ENCODE peak calls at places on chromosomes 16 and 17, in six cellular contexts. I is A673, A is GM12878, L is RWPE1, N is thoracic aorta, M is GM13977. D is an unnamed sample.

GRCh38 chr16:87926246-87927194 is 9.8 kb downstream of the CA5A start:
- DNase-seq in I (no peak), A (no peak), L (no peak), N (no peak), M (peak), D (no peak)

GRCh38 chr17:2214047-2214717 is 89.4 kb downstream of the SMG6 start:
- DNase-seq in I (no peak), A (no peak), L (peak), N (peak), M (no peak), D (peak)

GRCh38 chr17:382644-383533 is 30.3 kb upstream of the RPH3AL start:
- DNase-seq in I (peak), A (no peak), L (no peak), N (no peak), M (no peak), D (peak)

GRCh38 chr17:48604770-48605329 is at the start of gene HOXB6:
- DNase-seq in I (peak), A (no peak), L (no peak), N (no peak), M (no peak), D (peak)

GRCh38 chr16:2365895-2366294 is 25.4 kb upstream of the ABCA3 start:
- DNase-seq in I (no peak), A (no peak), L (no peak), N (no peak), M (no peak), D (peak)

GRCh38 chr17:68707032-68707431 is 105.9 kb upstream of the FAM20A start:
- DNase-seq in I (no peak), A (no peak), L (no peak), N (no peak), M (no peak), D (peak)

GRCh38 chr17:59329558-59330313 is 1.7 kb upstream of the YPEL2 start:
- DNase-seq in I (peak), A (peak), L (peak), N (no peak), M (peak), D (peak)

GRCh38 chr17:31131299-31131698 is 36.5 kb downstream of the NF1 start:
- DNase-seq in I (no peak), A (no peak), L (no peak), N (no peak), M (no peak), D (no peak)

GRCh38 chr16:87382023-87382785 is 1.4 kb downstream of the FBXO31 start:
- DNase-seq in I (no peak), A (no peak), L (no peak), N (no peak), M (no peak), D (no peak)

GRCh38 chr17:76003915-76004314 is 3.3 kb downstream of the CDK3 start:
- DNase-seq in I (no peak), A (no peak), L (no peak), N (no peak), M (no peak), D (no peak)

GRCh38 chr17:75998327-75998795 is 2.3 kb upstream of the CDK3 start:
- DNase-seq in I (no peak), A (no peak), L (no peak), N (no peak), M (peak), D (no peak)

GRCh38 chr17:76002100-76002499 is 1.4 kb downstream of the CDK3 start:
- DNase-seq in I (no peak), A (no peak), L (no peak), N (no peak), M (no peak), D (no peak)

GRCh38 chr17:76000016-76000754 is 470 bp upstream of the CDK3 start:
- DNase-seq in I (peak), A (no peak), L (no peak), N (no peak), M (peak), D (no peak)

GRCh38 chr17:76000755-76001521 is at the start of gene CDK3:
- DNase-seq in I (no peak), A (no peak), L (no peak), N (no peak), M (peak), D (no peak)
- TF ChIP-seq CTCF in I (peak), A (no peak), L (peak), N (no peak), M (no peak), D (no peak)

GRCh38 chr17:30095507-30096244 is 20.9 kb upstream of the NSRP1 start:
- DNase-seq in I (peak), A (peak), L (peak), N (no peak), M (peak), D (peak)
- TF ChIP-seq CTCF in I (peak), A (peak), L (peak), N (peak), M (peak), D (peak)

DNA sequence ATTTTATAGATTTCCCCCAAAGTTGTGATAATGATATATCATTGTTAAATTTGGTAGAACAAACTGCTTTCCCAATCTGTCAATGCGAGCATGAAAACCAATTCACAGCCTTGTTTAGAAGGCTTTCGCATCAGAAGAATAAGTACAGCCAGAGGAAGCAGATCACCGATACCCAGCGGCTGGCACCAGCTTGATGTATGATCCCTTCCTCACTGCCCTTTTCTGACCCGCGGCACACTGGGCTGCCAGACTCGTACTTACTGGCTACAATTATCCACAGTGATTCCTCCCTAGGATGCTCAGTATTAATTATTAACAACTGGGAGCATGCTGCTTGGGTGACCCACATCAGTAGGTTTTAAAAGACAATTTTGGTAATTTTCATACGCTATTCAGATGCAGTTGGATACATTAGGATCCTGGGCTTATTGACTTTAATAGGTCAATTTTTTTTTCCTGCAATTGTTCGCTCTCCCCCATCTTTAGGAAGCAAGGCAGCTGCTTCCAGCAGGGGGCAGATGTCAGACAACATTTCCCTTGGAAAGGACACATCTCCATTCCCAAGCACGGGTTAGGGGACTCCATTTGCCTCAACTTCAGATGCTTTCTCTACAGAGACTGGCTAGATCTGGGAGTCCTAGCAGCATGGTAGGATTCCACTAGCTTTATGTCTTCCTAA is 582.7 kb upstream of the PSMD7 start:
- DNase-seq in I (peak), A (no peak), L (no peak), N (no peak), M (no peak), D (peak)
- TF ChIP-seq CTCF in I (peak), A (no peak), L (peak), N (peak), M (peak), D (peak)

DNA sequence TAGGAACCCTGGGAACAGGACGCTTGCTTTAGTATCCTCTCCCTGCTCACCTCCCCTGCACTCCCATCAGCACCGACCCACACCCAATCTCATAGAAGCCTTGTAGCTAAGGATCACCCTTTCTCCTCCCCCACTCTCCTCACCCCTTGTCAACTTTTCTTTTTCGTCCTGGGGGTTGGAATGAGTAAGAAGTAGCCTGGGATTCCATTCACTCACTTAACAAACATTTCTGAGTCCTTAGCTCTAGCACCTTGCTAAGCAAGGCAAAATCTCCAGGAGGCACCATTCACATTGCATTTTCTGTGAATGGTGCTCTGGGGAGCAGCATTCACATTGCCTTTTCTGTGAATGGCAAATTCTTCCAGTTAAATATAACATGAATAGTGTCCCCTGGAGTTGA is 1.1 kb upstream of the PGAP3 start:
- DNase-seq in I (no peak), A (no peak), L (no peak), N (no peak), M (no peak), D (no peak)
- TF ChIP-seq CTCF in I (no peak), A (no peak), L (no peak), N (no peak), M (no peak), D (no peak)

GRCh38 chr16:52863000-52863399 is 189.7 kb downstream of the CHD9NB start:
- DNase-seq in I (no peak), A (no peak), L (no peak), N (no peak), M (no peak), D (no peak)

GRCh38 chr16:52861614-52862022 is 191.1 kb downstream of the CHD9NB start:
- DNase-seq in I (peak), A (no peak), L (peak), N (no peak), M (no peak), D (no peak)
- TF ChIP-seq CTCF in I (peak), A (no peak), L (no peak), N (no peak), M (no peak), D (no peak)

GRCh38 chr16:85492617-85492957 is 120.5 kb upstream of the GSE1 start:
- DNase-seq in I (no peak), A (no peak), L (no peak), N (no peak), M (no peak), D (no peak)

GRCh38 chr16:85488414-85488813 is 124.7 kb upstream of the GSE1 start:
- DNase-seq in I (no peak), A (no peak), L (no peak), N (no peak), M (no peak), D (no peak)

GRCh38 chr16:85491798-85492616 is 121.1 kb upstream of the GSE1 start:
- DNase-seq in I (no peak), A (no peak), L (peak), N (peak), M (no peak), D (peak)

GRCh38 chr16:85490407-85490806 is 122.7 kb upstream of the GSE1 start:
- DNase-seq in I (no peak), A (no peak), L (no peak), N (no peak), M (no peak), D (no peak)

GRCh38 chr16:85490971-85491771 is 122.0 kb upstream of the GSE1 start:
- DNase-seq in I (no peak), A (no peak), L (no peak), N (no peak), M (peak), D (no peak)
- TF ChIP-seq CTCF in I (peak), A (peak), L (peak), N (no peak), M (peak), D (peak)

DNA sequence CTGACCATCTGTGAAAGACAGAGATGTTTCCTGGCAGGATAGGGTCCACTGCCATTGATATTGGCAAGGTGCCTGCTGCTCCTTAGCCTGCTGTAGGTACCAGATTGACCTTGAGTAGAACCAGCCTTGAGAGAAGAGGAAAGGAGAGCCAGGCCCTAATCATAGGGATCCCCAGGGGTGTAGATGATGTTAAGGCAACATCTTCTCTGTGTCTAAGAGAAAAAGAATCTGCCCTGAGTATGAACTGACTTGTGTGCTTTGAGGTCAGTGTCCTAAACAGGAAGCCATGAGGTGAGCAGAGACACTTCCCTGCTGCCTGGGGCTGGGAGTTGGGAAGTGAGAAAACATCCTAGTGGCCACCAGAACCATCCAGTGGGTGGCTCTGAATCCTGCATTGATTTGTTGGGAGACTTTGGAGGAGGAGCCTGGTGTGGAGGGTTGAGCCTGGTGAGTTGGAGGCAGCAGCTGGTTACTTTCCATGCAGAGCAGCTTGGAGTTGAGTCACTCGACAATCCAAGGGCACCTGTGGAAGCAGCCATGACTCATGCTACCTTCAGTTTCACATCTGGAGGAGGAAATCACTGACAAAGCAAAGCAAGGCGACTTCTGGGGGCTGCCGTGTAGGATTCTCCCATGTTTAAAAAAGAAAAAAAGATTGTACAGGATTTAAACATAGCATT is 47.8 kb downstream of the BMERB1 start:
- DNase-seq in I (peak), A (no peak), L (peak), N (no peak), M (no peak), D (peak)
- TF ChIP-seq CTCF in I (no peak), A (no peak), L (no peak), N (no peak), M (no peak), D (peak)

DNA sequence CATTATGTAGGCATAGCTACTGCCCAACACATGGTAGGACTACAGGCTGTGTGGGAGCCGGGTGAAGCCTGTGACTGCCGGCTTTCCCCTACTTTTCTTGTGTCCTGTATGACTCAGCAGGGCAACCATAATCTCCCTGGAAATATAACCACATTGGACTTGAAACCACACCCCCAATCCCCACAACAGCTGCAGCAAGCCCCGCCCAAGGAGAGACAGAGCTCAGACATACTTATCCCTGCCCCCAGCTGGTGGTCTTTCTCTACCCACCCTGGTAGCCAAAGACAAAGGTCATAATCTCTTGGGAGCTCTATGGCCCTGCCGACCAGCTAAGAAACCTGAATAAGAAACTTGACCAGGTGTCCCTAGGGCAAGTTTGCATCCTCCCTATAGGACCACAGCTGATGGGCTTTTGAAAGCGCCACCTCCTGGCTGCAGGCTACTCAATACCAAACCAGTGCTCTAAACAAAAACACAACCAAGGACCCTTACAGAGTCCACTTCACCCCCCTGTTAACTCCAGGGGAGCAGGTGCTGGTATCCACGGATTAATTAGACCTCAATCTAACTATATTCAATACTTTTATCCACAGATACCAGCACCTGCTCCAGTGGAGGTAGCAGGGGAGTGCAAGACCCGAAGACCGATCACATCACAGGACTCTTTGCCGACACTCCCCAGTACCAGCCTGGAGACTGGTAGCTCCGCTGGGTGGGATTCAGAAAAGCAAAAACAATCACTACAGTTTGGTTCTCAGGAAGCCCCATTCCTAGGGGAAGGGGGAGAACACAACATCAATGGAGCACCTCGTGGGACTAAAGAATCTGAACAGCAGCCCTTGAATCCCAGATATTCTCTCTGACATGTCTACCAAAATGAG is 91.2 kb downstream of the IRX5 start:
- DNase-seq in I (peak), A (no peak), L (peak), N (no peak), M (no peak), D (peak)
- TF ChIP-seq CTCF in I (peak), A (peak), L (no peak), N (no peak), M (peak), D (no peak)

GRCh38 chr17:81959362-81960129 is 1.4 kb downstream of the NOTUM start:
- DNase-seq in I (peak), A (no peak), L (peak), N (no peak), M (peak), D (peak)
- TF ChIP-seq CTCF in I (peak), A (peak), L (peak), N (peak), M (peak), D (peak)

GRCh38 chr17:74810699-74811485 is 34.7 kb upstream of the NAT9 start:
- DNase-seq in I (no peak), A (no peak), L (no peak), N (no peak), M (no peak), D (no peak)

GRCh38 chr17:74807925-74808324 is 31.8 kb upstream of the NAT9 start:
- DNase-seq in I (no peak), A (no peak), L (no peak), N (no peak), M (no peak), D (no peak)

GRCh38 chr17:74806334-74806733 is 30.2 kb upstream of the NAT9 start:
- DNase-seq in I (no peak), A (no peak), L (no peak), N (no peak), M (no peak), D (no peak)

GRCh38 chr17:74807376-74807775 is 31.2 kb upstream of the NAT9 start:
- DNase-seq in I (no peak), A (no peak), L (no peak), N (no peak), M (no peak), D (no peak)

GRCh38 chr17:74809031-74809430 is 32.9 kb upstream of the NAT9 start:
- DNase-seq in I (no peak), A (no peak), L (no peak), N (no peak), M (no peak), D (no peak)
- TF ChIP-seq CTCF in I (no peak), A (no peak), L (no peak), N (no peak), M (no peak), D (no peak)

D was measured in AG10803.